ENCODE peak calls at places on chromosomes 16 and 17, in seven cellular contexts. F is uterus, J is endothelial cell of umbilical vein, W is lower leg skin, M is sigmoid colon, E is A549, L is H1. P is an unnamed sample.

GRCh38 chr17:29292071-29292991 is 1.6 kb downstream of the NUFIP2 start:
- DNase-seq in F (peak), J (peak), W (peak), M (peak), E (peak), L (peak), P (peak)

GRCh38 chr16:79932564-79932963 is 332.0 kb upstream of the MAF start:
- DNase-seq in F (no peak), J (no peak), W (no peak), M (no peak), E (peak), L (no peak), P (no peak)

GRCh38 chr16:48384982-48385271 is 286 bp downstream of the SIAH1 start:
- DNase-seq in F (no peak), J (no peak), W (no peak), M (no peak), E (no peak), L (no peak), P (peak)

GRCh38 chr16:85168732-85169256 is 56.5 kb upstream of the CIBAR2 start:
- DNase-seq in F (peak), J (no peak), W (peak), M (peak), E (no peak), L (peak), P (peak)

GRCh38 chr16:17921357-17921978 is 415.1 kb downstream of the NPIPA8 start:
- DNase-seq in F (no peak), J (no peak), W (no peak), M (no peak), E (peak), L (peak), P (peak)

GRCh38 chr17:35892091-35892637 is 12.0 kb upstream of the CCL5 start:
- DNase-seq in F (no peak), J (no peak), W (no peak), M (no peak), E (peak), L (no peak), P (no peak)

GRCh38 chr16:30183236-30183960 is at the start of gene CORO1A:
- DNase-seq in F (peak), J (peak), W (peak), M (peak), E (peak), L (peak), P (peak)

GRCh38 chr17:39212841-39213480 is 12.8 kb downstream of the STAC2 start:
- DNase-seq in F (no peak), J (no peak), W (no peak), M (no peak), E (no peak), L (no peak), P (no peak)

GRCh38 chr16:29848420-29849297 is 14.4 kb downstream of the CDIPT start:
- DNase-seq in F (peak), J (peak), W (peak), M (peak), E (peak), L (peak), P (peak)

GRCh38 chr16:53745753-53746258 is 41.9 kb downstream of the FTO start:
- DNase-seq in F (no peak), J (no peak), W (no peak), M (no peak), E (peak), L (no peak), P (no peak)

GRCh38 chr17:63969278-63969677 is 3.4 kb downstream of the SCN4A start:
- DNase-seq in F (no peak), J (peak), W (no peak), M (no peak), E (no peak), L (no peak), P (no peak)

GRCh38 chr17:78249074-78249835 is 17.8 kb downstream of the TMEM235 start:
- DNase-seq in F (no peak), J (no peak), W (no peak), M (no peak), E (no peak), L (no peak), P (no peak)

GRCh38 chr17:47315451-47316266 is 8.1 kb upstream of the EFCAB13 start:
- DNase-seq in F (no peak), J (peak), W (no peak), M (no peak), E (peak), L (no peak), P (no peak)

GRCh38 chr17:41785091-41785875 is 1.2 kb downstream of the JUP start:
- DNase-seq in F (no peak), J (peak), W (no peak), M (no peak), E (peak), L (peak), P (no peak)

GRCh38 chr17:5757306-5757907 is 173.1 kb upstream of the NLRP1 start:
- DNase-seq in F (no peak), J (no peak), W (peak), M (no peak), E (no peak), L (no peak), P (no peak)

GRCh38 chr16:65121870-65122723 is at the start of gene CDH11:
- DNase-seq in F (peak), J (peak), W (peak), M (peak), E (no peak), L (peak), P (no peak)

GRCh38 chr17:38897671-38898290 is 27.6 kb upstream of the LASP1NB start:
- DNase-seq in F (no peak), J (peak), W (no peak), M (no peak), E (no peak), L (no peak), P (no peak)

GRCh38 chr17:67136191-67137025 is 92.1 kb downstream of the CACNG1 start:
- DNase-seq in F (no peak), J (no peak), W (no peak), M (no peak), E (no peak), L (no peak), P (no peak)

GRCh38 chr17:67606471-67606870 is 111.3 kb upstream of the NOL11 start:
- DNase-seq in F (no peak), J (peak), W (peak), M (no peak), E (no peak), L (no peak), P (no peak)

GRCh38 chr16:88834670-88835069 is 22.1 kb downstream of the GALNS start:
- DNase-seq in F (no peak), J (no peak), W (no peak), M (no peak), E (no peak), L (no peak), P (no peak)

GRCh38 chr16:50244140-50244503 is 22.2 kb upstream of the ADCY7 start:
- DNase-seq in F (no peak), J (no peak), W (no peak), M (no peak), E (no peak), L (no peak), P (no peak)

GRCh38 chr17:34981538-34982241 is 1.4 kb downstream of the LIG3 start:
- DNase-seq in F (no peak), J (peak), W (no peak), M (peak), E (no peak), L (no peak), P (no peak)

GRCh38 chr17:3929181-3929580 is 12.9 kb upstream of the P2RX1 start:
- DNase-seq in F (no peak), J (no peak), W (no peak), M (no peak), E (no peak), L (no peak), P (no peak)

GRCh38 chr16:4373909-4374742 is 2.5 kb downstream of the VASN start:
- DNase-seq in F (peak), J (no peak), W (peak), M (peak), E (peak), L (no peak), P (no peak)

GRCh38 chr16:30797670-30798309 is 10.8 kb upstream of the ZNF629 start:
- DNase-seq in F (no peak), J (no peak), W (no peak), M (no peak), E (peak), L (no peak), P (no peak)

GRCh38 chr17:74243013-74243755 is 29.8 kb downstream of the TTYH2 start:
- DNase-seq in F (no peak), J (no peak), W (no peak), M (no peak), E (no peak), L (no peak), P (no peak)

GRCh38 chr17:17079761-17080160 is 37.5 kb downstream of the MPRIP start:
- DNase-seq in F (peak), J (no peak), W (peak), M (peak), E (no peak), L (no peak), P (no peak)

GRCh38 chr17:43768382-43768781 is 9.8 kb upstream of the SOST start:
- DNase-seq in F (no peak), J (no peak), W (peak), M (peak), E (no peak), L (no peak), P (peak)

GRCh38 chr16:28304214-28304613 is 11.9 kb downstream of the SBK1 start:
- DNase-seq in F (no peak), J (peak), W (no peak), M (no peak), E (peak), L (peak), P (no peak)

GRCh38 chr16:72126429-72126765 is 32.8 kb downstream of the DHX38 start:
- DNase-seq in F (no peak), J (no peak), W (peak), M (no peak), E (no peak), L (no peak), P (no peak)

GRCh38 chr16:50667497-50668367 is 13.4 kb downstream of the SNX20 start:
- DNase-seq in F (no peak), J (no peak), W (no peak), M (no peak), E (no peak), L (no peak), P (no peak)

GRCh38 chr17:68238894-68239293 is 8.9 kb upstream of the AMZ2 start:
- DNase-seq in F (no peak), J (no peak), W (peak), M (no peak), E (no peak), L (no peak), P (no peak)

GRCh38 chr17:39745335-39746144 is 7.8 kb downstream of the GRB7 start:
- DNase-seq in F (no peak), J (no peak), W (no peak), M (no peak), E (no peak), L (no peak), P (no peak)

GRCh38 chr16:77556203-77556602 is 121.4 kb upstream of the ADAMTS18 start:
- DNase-seq in F (no peak), J (no peak), W (no peak), M (no peak), E (no peak), L (no peak), P (no peak)

GRCh38 chr17:60321336-60322055 is 70.4 kb downstream of the USP32 start:
- DNase-seq in F (no peak), J (no peak), W (no peak), M (no peak), E (no peak), L (no peak), P (no peak)

GRCh38 chr17:63150466-63150865 is 184.4 kb downstream of the TANC2 start:
- DNase-seq in F (no peak), J (no peak), W (no peak), M (no peak), E (no peak), L (no peak), P (no peak)

DNA sequence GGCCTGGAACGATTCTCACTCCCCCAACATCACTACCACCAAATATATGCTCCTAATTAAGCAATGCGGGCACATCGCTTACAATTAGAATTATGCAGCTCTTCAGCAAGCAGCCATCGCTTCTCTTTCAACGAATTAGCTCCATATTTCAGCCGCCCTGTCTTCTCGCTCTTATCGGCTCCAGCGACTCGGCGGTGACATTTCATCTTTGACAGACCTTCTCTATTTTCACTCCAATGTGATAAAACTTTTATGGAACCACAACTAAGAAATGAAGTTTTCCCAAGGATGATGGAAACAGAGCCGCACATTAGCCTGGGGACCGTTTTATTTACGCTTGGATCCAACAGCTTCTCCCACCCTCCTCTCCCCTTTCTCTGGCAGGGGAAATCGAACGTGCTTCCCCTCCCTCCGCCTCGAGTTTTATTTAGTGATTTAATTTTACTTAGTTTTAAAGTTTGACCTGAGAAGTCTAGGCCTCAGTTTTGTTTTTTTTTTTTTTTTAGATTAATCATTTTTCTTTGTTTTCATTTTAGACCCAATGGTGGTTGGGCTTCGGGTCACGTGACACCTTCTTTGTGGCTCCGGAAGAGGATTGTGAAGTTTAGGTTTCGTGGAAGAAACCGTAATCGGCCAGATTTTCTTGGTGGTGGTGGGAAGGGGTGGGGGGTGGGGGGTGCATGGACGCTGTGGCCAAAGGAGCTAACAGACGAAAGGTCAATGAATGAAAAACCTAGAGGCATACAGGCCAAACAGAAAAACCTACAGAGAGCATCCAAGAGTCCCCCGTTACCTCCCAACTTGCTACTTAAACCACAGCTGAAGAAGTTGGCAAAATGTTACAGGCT is 3.2 kb upstream of the HOXB2 start:
- DNase-seq in F (no peak), J (peak), W (no peak), M (peak), E (no peak), L (no peak), P (no peak)
- TF ChIP-seq POLR2A in F (no peak), J (no peak), W (no peak), M (no peak), E (no peak), L (no peak), P (no peak)

DNA sequence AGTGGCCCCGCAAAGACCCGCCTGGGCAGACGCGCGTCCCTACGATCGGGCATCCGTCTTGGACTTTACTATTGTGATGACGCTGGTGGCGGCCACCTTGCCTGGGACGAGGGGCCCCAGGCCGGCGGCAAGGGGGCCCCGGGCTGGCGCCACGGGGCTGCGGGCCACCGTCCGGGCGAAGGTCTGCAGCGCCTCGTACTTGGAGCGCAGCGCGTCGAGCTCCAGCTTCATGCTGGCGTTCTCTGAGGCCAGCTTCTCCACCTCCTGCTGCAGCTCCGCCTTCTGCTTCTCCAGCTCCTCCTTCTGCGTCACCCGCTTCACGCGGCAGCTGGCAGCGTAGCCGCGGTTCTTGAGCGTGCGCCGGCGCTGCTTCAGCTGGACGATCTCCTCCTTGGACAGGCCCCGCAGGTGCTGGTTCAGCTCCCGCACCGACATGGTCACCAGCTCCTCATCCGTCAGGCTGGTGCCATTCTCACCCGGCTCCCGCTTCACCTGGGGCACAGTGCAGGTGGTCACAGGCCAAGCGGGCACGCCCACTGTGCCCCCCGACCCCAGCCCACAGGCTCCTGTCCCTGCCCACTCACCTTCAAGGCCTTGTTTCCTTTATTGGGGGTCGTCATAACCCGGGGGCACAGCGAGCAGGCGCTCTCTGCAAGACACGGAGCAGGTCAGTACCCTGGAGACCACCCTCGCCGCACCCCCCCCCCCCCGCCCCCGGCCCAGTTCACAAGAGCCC is 4.8 kb upstream of the SIRT7 start:
- DNase-seq in F (no peak), J (no peak), W (no peak), M (no peak), E (peak), L (no peak), P (no peak)
- TF ChIP-seq POLR2A in F (no peak), J (no peak), W (no peak), M (no peak), E (no peak), L (no peak), P (no peak)

DNA sequence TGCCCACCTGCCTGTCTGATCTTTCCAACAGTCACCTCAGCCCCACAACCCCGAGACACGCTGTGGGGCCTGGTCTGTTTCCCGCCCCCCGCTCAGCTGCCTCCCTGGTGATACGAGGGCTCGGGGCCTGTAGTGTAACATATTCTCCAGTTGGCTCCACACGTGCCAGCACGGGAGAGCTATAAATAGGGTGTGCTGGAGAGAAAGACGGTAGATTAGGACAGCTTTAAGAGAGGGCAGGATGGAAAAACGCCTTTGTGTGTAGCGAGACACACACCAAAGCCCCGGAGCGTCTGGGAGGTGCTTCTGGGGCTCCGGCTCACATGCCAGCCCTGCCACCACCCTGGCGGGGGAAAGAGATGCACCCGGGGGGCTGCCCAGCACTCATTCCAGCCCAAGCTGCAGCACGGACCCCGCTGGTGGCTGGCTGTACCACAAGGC is 7.4 kb upstream of the MTSS2 start:
- DNase-seq in F (peak), J (no peak), W (no peak), M (peak), E (no peak), L (no peak), P (no peak)
- TF ChIP-seq POLR2A in F (no peak), J (no peak), W (no peak), M (peak), E (no peak), L (no peak), P (no peak)

DNA sequence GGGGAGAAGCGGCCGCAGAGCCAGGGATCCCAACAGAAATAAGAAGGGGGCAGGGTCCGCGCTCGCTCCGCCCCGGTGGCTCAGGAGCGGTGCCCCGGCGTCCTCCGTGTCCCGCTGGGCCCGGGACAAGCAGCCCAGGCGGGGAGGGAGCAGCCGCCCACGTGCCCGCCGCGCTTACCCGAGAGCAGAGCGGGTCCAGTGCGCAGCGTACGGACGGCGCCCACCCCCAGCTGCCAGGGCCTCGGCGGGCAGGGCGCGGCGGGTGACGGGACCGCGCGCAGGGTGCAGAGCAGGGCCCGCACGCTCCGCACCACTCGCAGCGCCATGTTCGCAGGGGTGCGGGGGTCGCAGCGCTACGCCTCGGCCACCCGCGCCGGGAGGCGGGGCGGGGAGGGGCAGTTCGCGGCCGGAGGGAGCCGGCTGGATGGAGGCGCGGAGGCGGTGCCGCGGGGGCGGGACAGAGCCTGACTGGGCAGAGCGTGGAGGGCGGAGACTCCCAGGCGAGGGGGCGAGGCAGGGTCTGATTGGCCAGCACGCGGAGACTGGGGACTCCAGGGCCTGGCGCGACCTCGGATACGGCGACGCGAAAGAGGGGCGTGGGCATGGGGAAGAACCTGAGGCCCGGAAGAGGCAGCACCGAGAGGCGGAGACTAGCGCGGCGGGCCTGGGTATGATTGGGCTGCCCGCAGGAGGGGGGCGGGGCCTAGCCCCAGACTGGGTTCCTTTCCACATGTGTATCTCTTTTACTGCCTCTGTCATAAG is at the start of gene GCSH:
- DNase-seq in F (peak), J (peak), W (peak), M (peak), E (peak), L (peak), P (peak)
- TF ChIP-seq POLR2A in F (peak), J (peak), W (no peak), M (no peak), E (peak), L (peak), P (no peak)

GRCh38 chr17:81503619-81504018 is 9.0 kb downstream of the ACTG1 start:
- DNase-seq in F (no peak), J (no peak), W (no peak), M (no peak), E (no peak), L (no peak), P (no peak)
- TF ChIP-seq POLR2A in F (no peak), J (no peak), W (no peak), M (no peak), E (no peak), L (no peak), P (no peak)

GRCh38 chr17:50635720-50636144 is 1.1 kb downstream of the ABCC3 start:
- DNase-seq in F (no peak), J (no peak), W (no peak), M (no peak), E (no peak), L (no peak), P (no peak)
- TF ChIP-seq POLR2A in F (no peak), J (no peak), W (no peak), M (no peak), E (no peak), L (no peak), P (no peak)

P was measured in GM12891.